ENCODE peak calls at places on chromosomes 11 and 22, in six cellular contexts. I is EL; G is stimulated activated CD4-positive, alpha-beta T cell treated with anti-CD3 and anti-CD28 coated beads, Interleukin-4, amount 100 ng/mL, for 4 hours; A is posterior cingulate gyrus; E is EH; N is fibroblast of lung. M is an unnamed sample.

GRCh38 chr11:113283881-113284280 is 30.5 kb upstream of the TTC12 start:
- DNase-seq in N (no peak), I (no peak), A (no peak), G (no peak), E (no peak), M (no peak)

GRCh38 chr11:82775218-82775617 is 41.6 kb upstream of the FAM181B start:
- DNase-seq in A (no peak), N (no peak), I (no peak), G (no peak), E (no peak), M (no peak)

GRCh38 chr11:61671527-61671926 is 8.7 kb upstream of the DAGLA start:
- DNase-seq in E (peak), I (no peak), G (no peak), N (no peak), A (peak), M (no peak)

GRCh38 chr11:65047581-65048422 is 6.8 kb downstream of the SAC3D1 start:
- DNase-seq in N (no peak), G (no peak), E (peak), I (no peak), A (no peak), M (peak)

GRCh38 chr11:4539603-4540219 is 5.3 kb upstream of the OR52M1 start:
- DNase-seq in G (peak), E (peak), I (peak), A (peak), N (peak), M (peak)

GRCh38 chr22:24445481-24446290 is 18.3 kb downstream of the ADORA2A start:
- DNase-seq in A (no peak), N (no peak), I (no peak), G (peak), E (peak), M (no peak)

GRCh38 chr22:37486224-37486845 is at the start of gene MFNG:
- DNase-seq in I (peak), N (peak), G (peak), A (no peak), E (peak), M (peak)

GRCh38 chr11:86632499-86633269 is 39.7 kb downstream of the ME3 start:
- DNase-seq in A (peak), I (peak), E (peak), G (no peak), N (peak), M (peak)